ENCODE peak calls at places on chromosome 2, in four cellular contexts. O is HepG2, K is HEK293T, W is K562. Y is an unnamed sample.
A peak's percentile ranks its signal among the peaks of the same experiment; 100 is the strongest.

GRCh38 chr2:145874466-145874865 is 1354.5 kb upstream of the ZEB2 start:
- DNase-seq in W (no peak), O (no peak), K (no peak), Y (no peak)

GRCh38 chr2:120910956-120911951 is 175.6 kb downstream of the GLI2 start:
- DNase-seq in O (no peak), W (no peak), K (no peak), Y (peak; percentile 24)

GRCh38 chr2:158205215-158205614 is 103.5 kb downstream of the UPP2 start:
- DNase-seq in K (no peak), O (no peak), W (no peak), Y (no peak)

GRCh38 chr2:2848621-2849443 is 517.8 kb upstream of the MYT1L start:
- DNase-seq in W (no peak), O (no peak), K (no peak), Y (peak; percentile 25)

GRCh38 chr2:176020400-176020799 is 18.3 kb upstream of the LNPK start:
- DNase-seq in O (no peak), K (no peak), W (no peak), Y (no peak)

GRCh38 chr2:203688798-203689197 is 17.6 kb upstream of the CD28 start:
- DNase-seq in W (no peak), O (no peak), K (no peak), Y (no peak)

GRCh38 chr2:202034249-202035088 is 814 bp downstream of the FZD7 start:
- DNase-seq in O (no peak), K (peak; percentile 42), W (peak; percentile 34), Y (no peak)

GRCh38 chr2:27431395-27431794 is 3.0 kb downstream of the NRBP1 start:
- DNase-seq in K (no peak), O (peak; percentile 40), W (no peak), Y (no peak)

GRCh38 chr2:150425121-150425559 is 62.3 kb downstream of the RND3 start:
- DNase-seq in K (no peak), O (no peak), W (no peak), Y (peak; percentile 52)

GRCh38 chr2:181683518-181684453 is 3.5 kb upstream of the NEUROD1 start:
- DNase-seq in K (peak; percentile 44), O (no peak), W (peak; percentile 21), Y (peak; percentile 72)

GRCh38 chr2:160351978-160352377 is 141.6 kb downstream of the RBMS1 start:
- DNase-seq in W (no peak), O (no peak), K (no peak), Y (no peak)

GRCh38 chr2:160353813-160354212 is 139.8 kb downstream of the RBMS1 start:
- DNase-seq in W (no peak), K (no peak), O (no peak), Y (no peak)

GRCh38 chr2:160354677-160355076 is 138.9 kb downstream of the RBMS1 start:
- DNase-seq in W (no peak), K (no peak), O (no peak), Y (no peak)

GRCh38 chr2:160353166-160353565 is 140.4 kb downstream of the RBMS1 start:
- DNase-seq in O (no peak), W (no peak), K (peak; percentile 26), Y (no peak)

GRCh38 chr2:160352492-160352891 is 141.1 kb downstream of the RBMS1 start:
- DNase-seq in O (no peak), W (no peak), K (no peak), Y (no peak)
- TF ChIP-seq ELF4 in O (no peak), W (no peak), K (no peak), Y (no peak)

DNA sequence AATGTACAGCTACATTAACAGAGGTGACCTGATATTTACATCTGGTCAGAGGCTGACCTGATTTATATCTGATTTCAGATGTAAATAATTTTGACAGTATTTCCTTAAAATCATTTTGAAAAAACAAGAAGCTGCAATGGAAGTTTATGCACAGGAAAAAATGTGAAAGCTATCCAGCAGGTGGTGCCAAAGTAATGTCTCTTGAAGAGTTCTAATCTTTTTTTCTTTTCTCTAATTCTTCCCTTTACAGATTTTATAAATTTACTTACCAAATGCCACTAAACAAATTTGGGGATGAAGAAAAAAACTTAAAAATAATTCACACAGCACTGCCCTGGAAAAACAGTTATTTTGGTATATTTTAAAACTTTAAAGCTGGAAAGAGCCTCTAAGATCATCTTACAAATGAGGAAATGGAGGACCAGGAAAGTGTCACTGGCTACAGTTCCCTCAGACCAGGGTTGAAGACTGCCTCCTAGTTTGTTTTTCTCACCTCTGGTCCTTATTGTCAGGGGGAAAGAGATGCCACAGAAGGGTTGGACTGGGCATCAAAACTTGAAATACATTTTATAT is 16.4 kb upstream of the FBLN7 start:
- DNase-seq in W (no peak), O (peak; percentile 55), K (peak; percentile 21), Y (no peak)
- TF ChIP-seq ELF4 in W (no peak), O (no peak), K (no peak), Y (no peak)

DNA sequence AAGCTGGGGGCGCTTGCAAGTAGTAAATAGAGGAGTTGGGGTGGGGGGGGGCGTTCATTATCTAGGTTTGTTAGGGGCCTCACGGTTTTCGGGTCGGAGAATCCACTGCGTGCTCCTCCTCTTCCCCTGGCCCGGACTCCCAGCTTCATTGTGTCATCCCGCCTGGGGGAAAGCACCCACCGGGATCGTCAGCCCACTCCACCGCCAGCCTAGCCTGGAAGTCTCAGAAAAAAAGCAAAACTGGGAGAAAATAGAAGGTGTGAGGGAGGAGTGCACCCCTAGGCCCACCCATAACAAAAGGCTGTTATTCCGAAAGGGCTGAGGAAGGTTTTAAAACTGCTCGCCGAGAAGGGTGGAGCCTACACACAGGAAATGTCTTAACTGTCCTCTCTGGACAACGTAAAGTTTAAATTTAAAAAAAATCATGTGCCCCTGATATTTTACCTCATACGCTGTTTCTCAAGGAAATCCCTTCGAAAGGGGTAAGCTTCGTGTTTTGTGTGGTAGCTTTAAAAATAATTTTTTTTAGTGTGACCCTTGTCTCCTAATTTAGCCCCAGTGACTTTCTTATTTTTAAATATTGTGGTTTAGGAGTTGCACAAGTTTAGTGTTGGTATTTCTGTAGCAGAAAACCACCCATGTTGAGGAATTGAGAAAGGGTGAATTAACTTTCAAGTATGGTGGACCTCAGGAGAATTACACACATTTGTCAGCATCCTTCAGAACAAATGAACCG is 104.2 kb downstream of the SPTBN1 start:
- DNase-seq in O (no peak), W (peak; percentile 29), K (no peak), Y (no peak)
- TF ChIP-seq ELF4 in O (no peak), W (no peak), K (no peak), Y (no peak)

GRCh38 chr2:9145109-9145751 is 61.4 kb upstream of the ASAP2 start:
- DNase-seq in O (no peak), K (no peak), W (no peak), Y (no peak)
- TF ChIP-seq ELF4 in O (no peak), K (no peak), W (no peak), Y (no peak)

GRCh38 chr2:241802421-241802749 is 6.6 kb upstream of the NEU4 start:
- DNase-seq in O (no peak), K (no peak), W (peak; percentile 36), Y (no peak)

GRCh38 chr2:241802806-241803318 is 6.1 kb upstream of the NEU4 start:
- DNase-seq in O (no peak), W (no peak), K (no peak), Y (no peak)

GRCh38 chr2:241801611-241802420 is 7.2 kb upstream of the NEU4 start:
- DNase-seq in K (no peak), W (peak; percentile 81), O (no peak), Y (peak; percentile 55)

GRCh38 chr2:241804326-241805276 is 4.4 kb upstream of the NEU4 start:
- DNase-seq in O (peak; percentile 34), W (peak; percentile 21), K (no peak), Y (no peak)

DNA sequence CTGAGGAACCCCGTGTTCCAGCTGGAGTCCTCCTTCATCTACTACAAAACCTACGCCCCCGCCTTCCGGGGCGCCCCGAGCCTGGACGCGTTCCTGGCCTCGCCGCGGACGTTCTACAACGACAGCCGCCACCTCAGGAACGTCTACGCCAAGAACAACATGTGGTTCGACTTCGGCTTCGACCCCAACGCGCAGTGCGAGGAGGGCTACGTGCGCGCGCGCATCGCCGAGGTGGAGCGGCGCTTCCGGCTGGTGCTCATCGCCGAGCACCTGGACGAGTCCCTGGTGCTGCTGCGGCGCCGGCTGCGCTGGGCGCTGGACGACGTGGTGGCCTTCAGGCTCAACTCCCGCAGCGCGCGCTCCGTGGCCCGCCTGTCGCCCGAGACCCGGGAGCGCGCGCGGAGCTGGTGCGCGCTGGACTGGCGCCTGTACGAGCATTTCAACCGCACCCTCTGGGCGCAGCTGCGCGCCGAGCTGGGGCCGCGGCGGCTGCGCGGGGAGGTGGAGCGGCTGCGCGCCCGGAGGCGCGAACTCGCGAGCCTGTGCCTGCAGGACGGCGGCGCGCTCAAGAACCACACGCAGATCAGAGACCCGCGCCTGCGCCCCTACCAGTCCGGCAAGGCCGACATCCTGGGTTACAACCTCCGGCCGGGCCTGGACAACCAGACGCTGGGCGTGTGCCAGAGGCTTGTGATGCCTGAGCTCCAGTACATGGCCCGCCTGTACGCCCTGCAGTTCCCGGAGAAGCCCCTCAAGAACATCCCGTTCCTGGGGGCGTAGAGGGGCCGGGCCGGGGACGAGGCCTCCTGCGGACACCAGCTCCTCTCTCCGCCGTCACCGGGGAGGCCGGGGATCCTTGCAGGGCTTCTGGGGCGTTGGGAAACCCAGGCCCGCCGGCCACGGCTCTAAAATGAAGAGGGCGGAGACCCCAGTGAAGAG is 5.3 kb upstream of the NEU4 start:
- DNase-seq in K (no peak), O (no peak), W (no peak), Y (no peak)
- TF ChIP-seq ELF4 in K (no peak), O (no peak), W (no peak), Y (peak; percentile 51)

DNA sequence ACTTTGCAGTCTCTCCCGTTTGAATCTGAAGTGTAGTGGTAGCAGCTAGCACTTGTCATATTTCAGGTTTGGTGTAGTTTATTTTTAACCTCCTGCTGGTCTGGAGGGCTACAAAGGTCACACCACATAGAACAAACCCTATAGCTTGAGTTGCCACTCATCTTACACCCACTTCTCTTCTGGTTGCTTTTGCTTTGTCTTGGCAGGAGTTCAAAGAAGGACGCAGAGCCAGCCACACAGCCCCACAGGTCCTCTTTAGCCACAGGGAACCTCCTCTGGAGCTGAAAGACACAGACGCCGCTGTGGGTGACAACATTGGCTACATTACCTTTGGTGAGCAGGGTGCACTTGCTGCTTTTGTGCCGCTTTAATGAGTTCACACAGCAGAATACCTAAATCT is 15.6 kb upstream of the GPBAR1 start:
- DNase-seq in W (no peak), O (peak; percentile 54), K (no peak), Y (no peak)
- TF ChIP-seq ELF4 in W (no peak), O (no peak), K (no peak), Y (no peak)

GRCh38 chr2:134706587-134707329 is 12.0 kb downstream of the TMEM163 start:
- DNase-seq in K (no peak), O (peak; percentile 35), W (peak; percentile 35), Y (no peak)
- TF ChIP-seq ELF4 in K (no peak), O (no peak), W (no peak), Y (no peak)

GRCh38 chr2:226117506-226118065 is 682.0 kb downstream of the IRS1 start:
- DNase-seq in K (no peak), W (no peak), O (no peak), Y (no peak)

GRCh38 chr2:226116346-226116745 is 683.3 kb downstream of the IRS1 start:
- DNase-seq in W (no peak), O (no peak), K (no peak), Y (no peak)

GRCh38 chr2:226115102-226115831 is 684.4 kb downstream of the IRS1 start:
- DNase-seq in W (no peak), O (peak; percentile 94), K (no peak), Y (no peak)

GRCh38 chr2:226115832-226116200 is 683.8 kb downstream of the IRS1 start:
- DNase-seq in W (no peak), K (no peak), O (no peak), Y (no peak)

DNA sequence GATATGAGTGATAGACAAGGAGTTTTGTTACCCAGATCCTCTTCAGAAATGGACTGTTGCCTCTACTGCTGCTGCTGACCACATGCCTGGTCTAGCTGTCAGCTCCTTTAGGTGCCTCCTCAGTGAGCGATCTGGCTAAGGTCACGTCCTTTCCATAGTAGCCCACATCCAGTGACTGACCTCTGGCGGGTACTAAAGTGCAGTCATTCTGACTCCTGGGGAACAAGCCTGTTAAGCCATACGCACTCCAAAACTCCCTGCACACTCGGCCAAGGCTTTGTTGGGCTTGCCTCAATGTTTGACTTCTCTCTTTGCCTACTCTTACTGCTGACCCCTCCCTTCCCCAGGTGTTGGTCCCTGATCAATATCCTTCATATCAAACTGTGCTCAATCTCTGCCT is 685.2 kb downstream of the IRS1 start:
- DNase-seq in W (no peak), K (no peak), O (peak; percentile 59), Y (no peak)
- TF ChIP-seq ELF4 in W (no peak), K (no peak), O (no peak), Y (no peak)

Y was measured in WTC11.